ENCODE peak calls at places on chromosomes 11 and 22, in six cellular contexts. F is fibroblast of pulmonary artery; R is SW 1271; C is stimulated activated CD8-positive, alpha-beta memory T cell treated with anti-CD3 and anti-CD28 coated beads, Interleukin-15, amount 100 ng/mL, for 4 hours; H is neural crest cell; N is HCT116. L is an unnamed sample.

GRCh38 chr11:45848654-45849081 is 1.4 kb downstream of the CRY2 start:
- DNase-seq in H (no peak), F (no peak), N (no peak), R (no peak), C (no peak), L (no peak)

GRCh38 chr11:94511932-94512781 is at the start of gene C11orf97:
- DNase-seq in R (no peak), H (peak), F (peak), C (peak), N (no peak), L (peak)

GRCh38 chr22:37601203-37601539 is 7.5 kb upstream of the GGA1 start:
- DNase-seq in F (no peak), N (no peak), H (no peak), C (no peak), R (no peak), L (no peak)

GRCh38 chr11:29093416-29093815 is 923.4 kb downstream of the KCNA4 start:
- DNase-seq in H (no peak), N (no peak), R (no peak), C (no peak), F (peak), L (no peak)

GRCh38 chr22:50705219-50705691 is 32.6 kb downstream of the SHANK3 start:
- DNase-seq in N (no peak), C (no peak), R (no peak), H (peak), F (peak), L (no peak)

GRCh38 chr11:131966667-131967066 is 596.3 kb downstream of the NTM start:
- DNase-seq in F (no peak), N (no peak), H (no peak), R (no peak), C (no peak), L (no peak)

GRCh38 chr22:28799125-28799833 is 1.1 kb downstream of the XBP1 start:
- DNase-seq in H (no peak), C (no peak), N (peak), F (peak), R (no peak), L (peak)

GRCh38 chr22:17728786-17729185 is 45.5 kb downstream of the BID start:
- DNase-seq in F (no peak), N (no peak), C (no peak), H (no peak), R (no peak), L (no peak)

GRCh38 chr11:114073506-114074381 is 14.2 kb downstream of the ZBTB16 start:
- DNase-seq in C (no peak), N (no peak), H (no peak), F (no peak), R (no peak), L (peak)

GRCh38 chr11:106950067-106950491 is 68.2 kb downstream of the GUCY1A2 start:
- DNase-seq in R (no peak), C (no peak), N (no peak), F (no peak), H (no peak), L (no peak)

GRCh38 chr11:2142762-2143202 is 3.6 kb upstream of the IGF2 start:
- DNase-seq in H (no peak), N (no peak), F (peak), R (no peak), C (peak), L (no peak)

GRCh38 chr11:85961930-85962363 is 106.8 kb downstream of the CCDC83 start:
- DNase-seq in H (no peak), F (peak), R (no peak), C (no peak), N (no peak), L (no peak)

GRCh38 chr22:21443057-21443734 is 24.0 kb upstream of the TMEM191C start:
- DNase-seq in H (peak), R (no peak), F (no peak), C (no peak), N (no peak), L (no peak)

GRCh38 chr11:70281114-70281729 is 10.7 kb downstream of the PPFIA1 start:
- DNase-seq in C (no peak), F (peak), H (no peak), R (no peak), N (no peak), L (no peak)

GRCh38 chr11:120125005-120125404 is 12.9 kb downstream of the TRIM29 start:
- DNase-seq in H (no peak), C (no peak), R (no peak), N (peak), F (no peak), L (peak)

GRCh38 chr11:101474666-101475065 is 109.1 kb downstream of the TRPC6 start:
- DNase-seq in R (no peak), F (no peak), N (no peak), H (no peak), C (no peak), L (no peak)

GRCh38 chr11:4085575-4085974 is 9.0 kb upstream of the RRM1 start:
- DNase-seq in F (no peak), R (no peak), H (no peak), C (no peak), N (no peak), L (peak)

GRCh38 chr11:86132667-86133310 is 63.9 kb upstream of the PICALM start:
- DNase-seq in H (no peak), F (no peak), C (no peak), R (no peak), N (no peak), L (no peak)

GRCh38 chr11:61147271-61147670 is 14.0 kb downstream of the VPS37C start:
- DNase-seq in R (no peak), C (no peak), H (no peak), F (no peak), N (no peak), L (no peak)

GRCh38 chr11:6233984-6234313 is 487 bp downstream of the FHIP1B start:
- DNase-seq in N (no peak), F (no peak), R (no peak), H (no peak), C (no peak), L (peak)

GRCh38 chr11:34214961-34215805 is 109.8 kb downstream of the NAT10 start:
- DNase-seq in H (no peak), C (peak), R (peak), N (peak), F (no peak), L (no peak)

GRCh38 chr11:70740475-70740825 is 342.1 kb downstream of the CTTN start:
- DNase-seq in H (no peak), N (no peak), F (no peak), R (no peak), C (no peak), L (no peak)

GRCh38 chr22:46053563-46054090 is 76.7 kb upstream of the WNT7B start:
- DNase-seq in N (no peak), R (no peak), F (peak), C (no peak), H (no peak), L (peak)

GRCh38 chr11:4115128-4115527 is 20.5 kb downstream of the RRM1 start:
- DNase-seq in H (no peak), R (no peak), F (no peak), N (no peak), C (no peak), L (no peak)

GRCh38 chr11:110762596-110762995 is 50.4 kb upstream of the ARHGAP20 start:
- DNase-seq in F (no peak), N (no peak), H (no peak), C (no peak), R (no peak), L (no peak)

GRCh38 chr22:25735657-25736056 is 6.3 kb upstream of the MYO18B start:
- DNase-seq in R (no peak), N (no peak), F (no peak), C (no peak), H (no peak), L (no peak)

GRCh38 chr11:68099474-68100405 is 21.4 kb downstream of the CHKA start:
- DNase-seq in N (no peak), H (no peak), R (no peak), F (peak), C (no peak), L (peak)

GRCh38 chr11:57904369-57904768 is 119.3 kb upstream of the OR9Q1 start:
- DNase-seq in N (no peak), H (no peak), C (no peak), R (no peak), F (no peak), L (no peak)

GRCh38 chr11:8697056-8697455 is 14.5 kb downstream of the RPL27A start:
- DNase-seq in C (no peak), F (no peak), N (no peak), H (no peak), R (no peak), L (no peak)

GRCh38 chr11:30608534-30608933 is 22.4 kb upstream of the MPPED2 start:
- DNase-seq in C (no peak), R (no peak), F (no peak), N (no peak), H (no peak), L (no peak)

GRCh38 chr11:13486926-13487660 is 8.7 kb downstream of the PTH start:
- DNase-seq in R (no peak), F (peak), N (no peak), C (peak), H (peak), L (peak)

GRCh38 chr22:21972293-21972779 is 10.3 kb downstream of the TOP3B start:
- DNase-seq in R (no peak), N (no peak), H (peak), C (no peak), F (peak), L (peak)

GRCh38 chr22:20646906-20647305 is 127.0 kb upstream of the SERPIND1 start:
- DNase-seq in H (no peak), F (no peak), N (no peak), C (no peak), R (no peak), L (no peak)

GRCh38 chr22:44876921-44877320 is 124.5 kb downstream of the ARHGAP8 start:
- DNase-seq in C (no peak), F (no peak), H (no peak), N (no peak), R (no peak), L (no peak)